ENCODE peak calls at places on chromosome 7, in four cellular contexts. K is NCI-H2081; H is effector memory CD8-positive, alpha-beta T cell; B is stimulated activated CD4-positive, alpha-beta T cell treated with anti-CD3 and anti-CD28 coated beads, Interleukin-2, amount 100 ng/mL, for 48 hours. Y is an unnamed sample.

GRCh38 chr7:43516581-43517342 is 66.1 kb upstream of the STK17A start:
- DNase-seq in K (no peak), H (no peak), B (no peak), Y (no peak)

GRCh38 chr7:100827330-100828226 is at the start of gene EPHB4:
- DNase-seq in K (no peak), H (no peak), B (no peak), Y (peak)

GRCh38 chr7:37289347-37289746 is 159.3 kb downstream of the ELMO1 start:
- DNase-seq in K (no peak), H (no peak), B (no peak), Y (no peak)

GRCh38 chr7:93828260-93828659 is 62.3 kb downstream of the TFPI2 start:
- DNase-seq in K (no peak), H (no peak), B (no peak), Y (no peak)

GRCh38 chr7:116423499-116423898 is 76.0 kb upstream of the CAV2 start:
- DNase-seq in K (no peak), H (no peak), B (no peak), Y (no peak)

GRCh38 chr7:138097064-138097741 is 20.9 kb downstream of the AKR1D1 start:
- DNase-seq in K (no peak), H (no peak), B (peak), Y (no peak)

GRCh38 chr7:48090095-48090805 is 1.2 kb downstream of the UPP1 start:
- DNase-seq in K (no peak), H (no peak), B (no peak), Y (no peak)

GRCh38 chr7:143216151-143216550 is 5.7 kb upstream of the TAS2R40 start:
- DNase-seq in K (no peak), H (no peak), B (no peak), Y (no peak)

GRCh38 chr7:157386979-157387800 is 50.4 kb downstream of the DNAJB6 start:
- DNase-seq in K (peak), H (peak), B (peak), Y (peak)

GRCh38 chr7:130598056-130598455 is 70.5 kb downstream of the COPG2 start:
- DNase-seq in K (peak), H (no peak), B (no peak), Y (peak)

GRCh38 chr7:4151524-4151923 is 530.6 kb upstream of the FOXK1 start:
- DNase-seq in K (no peak), H (no peak), B (no peak), Y (no peak)

GRCh38 chr7:134932707-134933370 is 53.5 kb upstream of the AGBL3 start:
- DNase-seq in K (no peak), H (no peak), B (no peak), Y (no peak)

GRCh38 chr7:18753972-18754610 is 258.5 kb downstream of the HDAC9 start:
- DNase-seq in K (no peak), H (no peak), B (no peak), Y (no peak)

GRCh38 chr7:30057741-30058140 is 29.5 kb downstream of the PLEKHA8 start:
- DNase-seq in K (no peak), H (no peak), B (no peak), Y (no peak)

GRCh38 chr7:83849135-83849534 is 200.2 kb upstream of the SEMA3E start:
- DNase-seq in K (no peak), H (no peak), B (no peak), Y (no peak)

GRCh38 chr7:1981201-1981877 is 251.4 kb downstream of the MAD1L1 start:
- DNase-seq in K (peak), H (no peak), B (no peak), Y (no peak)

GRCh38 chr7:150514748-150515222 is at the start of gene GIMAP7:
- DNase-seq in K (no peak), H (peak), B (no peak), Y (no peak)

GRCh38 chr7:29884399-29885272 is 78.3 kb downstream of the WIPF3 start:
- DNase-seq in K (peak), H (no peak), B (no peak), Y (no peak)

GRCh38 chr7:91165846-91166230 is 98.4 kb upstream of the FZD1 start:
- DNase-seq in K (no peak), H (no peak), B (no peak), Y (no peak)

Y was measured in NCI-H1417.